ENCODE peak calls at places on chromosomes 6 and 20, in four cellular contexts. D, S, K and L are unnamed samples.

GRCh38 chr6:45421700-45422540 is 44.2 kb upstream of the SUPT3H start:
- DNase-seq in D (peak), S (peak), K (peak), L (peak)

GRCh38 chr6:42279144-42279781 is 61.6 kb upstream of the MRPS10 start:
- DNase-seq in D (peak), S (no peak), K (peak), L (peak)

GRCh38 chr20:24048014-24048611 is 59.5 kb upstream of the GGTLC1 start:
- DNase-seq in D (no peak), S (no peak), K (no peak), L (no peak)

GRCh38 chr6:105786890-105787655 is 299.1 kb upstream of the PRDM1 start:
- DNase-seq in D (no peak), S (no peak), K (no peak), L (no peak)

GRCh38 chr20:58895099-58895795 is 42.7 kb downstream of the GNAS start:
- DNase-seq in D (no peak), S (no peak), K (no peak), L (no peak)

GRCh38 chr6:81638366-81638765 is 114.1 kb downstream of the TENT5A start:
- DNase-seq in D (no peak), S (no peak), K (no peak), L (no peak)

GRCh38 chr20:25372584-25373336 is 17.9 kb downstream of the ABHD12 start:
- DNase-seq in D (peak), S (no peak), K (no peak), L (no peak)

GRCh38 chr6:4935486-4935885 is 68.4 kb downstream of the RPP40 start:
- DNase-seq in D (no peak), S (no peak), K (no peak), L (no peak)

GRCh38 chr6:131766631-131767030 is 41.2 kb upstream of the ENPP1 start:
- DNase-seq in D (no peak), S (no peak), K (no peak), L (no peak)

GRCh38 chr6:151025076-151025475 is 159.6 kb downstream of the MTHFD1L start:
- DNase-seq in D (no peak), S (no peak), K (no peak), L (no peak)

GRCh38 chr20:63090052-63090451 is 83.3 kb upstream of the BHLHE23 start:
- DNase-seq in D (no peak), S (no peak), K (no peak), L (no peak)